ENCODE peak calls at places on chromosomes 7 and 10, in five cellular contexts. M is CD4-positive, CD25-positive, alpha-beta regulatory T cell; A is neural crest cell; R is DND-41; P is astrocyte. G is an unnamed sample.

GRCh38 chr10:87000491-87000890 is 19.6 kb upstream of the FAM25A start:
- DNase-seq in M (no peak), A (no peak), R (no peak), P (no peak), G (no peak)

GRCh38 chr7:96418600-96418999 is 96.7 kb upstream of the SLC25A13 start:
- DNase-seq in M (no peak), A (no peak), R (no peak), P (no peak), G (no peak)

GRCh38 chr10:22086730-22087364 is 83.3 kb upstream of the DNAJC1 start:
- DNase-seq in M (no peak), A (peak), R (no peak), P (peak), G (peak)

GRCh38 chr10:63611078-63611477 is 89.9 kb downstream of the REEP3 start:
- DNase-seq in M (peak), A (no peak), R (no peak), P (peak), G (no peak)

GRCh38 chr7:134141868-134142264 is 14.7 kb downstream of the LRGUK start:
- DNase-seq in M (no peak), A (no peak), R (no peak), P (no peak), G (no peak)

GRCh38 chr7:55250313-55250712 is 114.8 kb upstream of the LANCL2 start:
- DNase-seq in M (no peak), A (peak), R (no peak), P (no peak), G (no peak)

GRCh38 chr10:112208292-112208691 is 24.7 kb upstream of the GPAM start:
- DNase-seq in M (no peak), A (no peak), R (no peak), P (peak), G (no peak)

GRCh38 chr7:157553256-157553655 is 216.5 kb downstream of the DNAJB6 start:
- DNase-seq in M (no peak), A (no peak), R (no peak), P (no peak), G (no peak)

GRCh38 chr10:43706166-43706565 is 57.5 kb upstream of the ZNF32 start:
- DNase-seq in M (no peak), A (no peak), R (no peak), P (no peak), G (no peak)

GRCh38 chr7:145219461-145219860 is 383.6 kb upstream of the TPK1 start:
- DNase-seq in M (no peak), A (no peak), R (no peak), P (no peak), G (no peak)

GRCh38 chr7:88357794-88358533 is 51.3 kb upstream of the STEAP4 start:
- DNase-seq in M (no peak), A (no peak), R (no peak), P (no peak), G (no peak)

GRCh38 chr7:44379366-44380178 is 54.2 kb upstream of the CAMK2B start:
- DNase-seq in M (no peak), A (no peak), R (no peak), P (no peak), G (no peak)

GRCh38 chr10:33841678-33842077 is 507.2 kb upstream of the NRP1 start:
- DNase-seq in M (no peak), A (no peak), R (no peak), P (no peak), G (no peak)

GRCh38 chr7:122885583-122886356 is 490 bp downstream of the CADPS2 start:
- DNase-seq in M (no peak), A (peak), R (no peak), P (peak), G (peak)

GRCh38 chr7:27751888-27752660 is 12.1 kb downstream of the TAX1BP1 start:
- DNase-seq in M (no peak), A (no peak), R (no peak), P (no peak), G (no peak)

GRCh38 chr7:129778770-129779601 is 167.5 kb downstream of the NRF1 start:
- DNase-seq in M (peak), A (no peak), R (no peak), P (no peak), G (peak)

GRCh38 chr10:117222552-117223412 is 18.1 kb upstream of the SLC18A2 start:
- DNase-seq in M (no peak), A (no peak), R (no peak), P (no peak), G (no peak)

GRCh38 chr10:102327002-102327401 is 68.5 kb upstream of the NFKB2 start:
- DNase-seq in M (no peak), A (no peak), R (no peak), P (no peak), G (no peak)

GRCh38 chr10:31426425-31426824 is 107.4 kb downstream of the ZEB1 start:
- DNase-seq in M (no peak), A (no peak), R (no peak), P (peak), G (no peak)

GRCh38 chr7:108584211-108584610 is 14.5 kb downstream of the DNAJB9 start:
- DNase-seq in M (no peak), A (no peak), R (no peak), P (no peak), G (no peak)

GRCh38 chr7:117157121-117157870 is 165.6 kb downstream of the WNT2 start:
- DNase-seq in M (no peak), A (no peak), R (no peak), P (peak), G (no peak)

GRCh38 chr10:70191161-70191770 is 21.0 kb upstream of the SAR1A start:
- DNase-seq in M (no peak), A (no peak), R (no peak), P (peak), G (no peak)

GRCh38 chr7:95684037-95684436 is 87.7 kb upstream of the PDK4 start:
- DNase-seq in M (no peak), A (no peak), R (no peak), P (no peak), G (no peak)

GRCh38 chr10:88465765-88466164 is 117.4 kb downstream of the RNLS start:
- DNase-seq in M (no peak), A (no peak), R (no peak), P (no peak), G (no peak)

GRCh38 chr7:56287429-56288138 is 171.4 kb upstream of the NUPR2 start:
- DNase-seq in M (no peak), A (no peak), R (no peak), P (no peak), G (no peak)